ENCODE peak calls at places on chromosomes 5 and 9, in seven cellular contexts. One of them, this sample, is unnamed.

GRCh38 chr5:33789558-33789957 is 102.2 kb downstream of the ADAMTS12 start:
- DNase-seq in stomach: no peak
- DNase-seq in GM12878: no peak
- DNase-seq in thyroid gland: no peak
- DNase-seq in adrenal gland: no peak
- DNase-seq in breast epithelium: no peak
- DNase-seq in A549: no peak
- DNase-seq in this sample: no peak

GRCh38 chr5:34899066-34899465 is 16.2 kb downstream of the RAD1 start:
- DNase-seq in stomach: no peak
- DNase-seq in GM12878: no peak
- DNase-seq in thyroid gland: no peak
- DNase-seq in adrenal gland: no peak
- DNase-seq in breast epithelium: no peak
- DNase-seq in A549: no peak
- DNase-seq in this sample: no peak

GRCh38 chr5:115490601-115491000 is 54.0 kb downstream of the FEM1C start:
- DNase-seq in stomach: no peak
- DNase-seq in GM12878: no peak
- DNase-seq in thyroid gland: no peak
- DNase-seq in adrenal gland: no peak
- DNase-seq in breast epithelium: no peak
- DNase-seq in A549: no peak
- DNase-seq in this sample: no peak

GRCh38 chr5:38051711-38052508 is 206.4 kb upstream of the EGFLAM start:
- DNase-seq in stomach: no peak
- DNase-seq in GM12878: no peak
- DNase-seq in thyroid gland: no peak
- DNase-seq in adrenal gland: no peak
- DNase-seq in breast epithelium: no peak
- DNase-seq in A549: no peak
- DNase-seq in this sample: no peak

GRCh38 chr5:765948-766631 is 18.4 kb downstream of the ZDHHC11B start:
- DNase-seq in stomach: no peak
- DNase-seq in GM12878: no peak
- DNase-seq in thyroid gland: no peak
- DNase-seq in adrenal gland: no peak
- DNase-seq in breast epithelium: peak
- DNase-seq in A549: no peak
- DNase-seq in this sample: peak

GRCh38 chr5:111187079-111187478 is 37.1 kb upstream of the CAMK4 start:
- DNase-seq in stomach: no peak
- DNase-seq in GM12878: no peak
- DNase-seq in thyroid gland: no peak
- DNase-seq in adrenal gland: no peak
- DNase-seq in breast epithelium: no peak
- DNase-seq in A549: no peak
- DNase-seq in this sample: no peak

GRCh38 chr9:32603914-32604852 is 31.2 kb upstream of the NDUFB6 start:
- DNase-seq in stomach: no peak
- DNase-seq in GM12878: no peak
- DNase-seq in thyroid gland: no peak
- DNase-seq in adrenal gland: no peak
- DNase-seq in breast epithelium: no peak
- DNase-seq in A549: peak
- DNase-seq in this sample: no peak

GRCh38 chr5:115297043-115297442 is 589 bp upstream of the CCDC112 start:
- DNase-seq in stomach: no peak
- DNase-seq in GM12878: no peak
- DNase-seq in thyroid gland: no peak
- DNase-seq in adrenal gland: no peak
- DNase-seq in breast epithelium: no peak
- DNase-seq in A549: no peak
- DNase-seq in this sample: no peak

GRCh38 chr5:92556747-92557146 is 1024.3 kb downstream of the NR2F1-AS1 start:
- DNase-seq in stomach: no peak
- DNase-seq in GM12878: no peak
- DNase-seq in thyroid gland: no peak
- DNase-seq in adrenal gland: no peak
- DNase-seq in breast epithelium: no peak
- DNase-seq in A549: no peak
- DNase-seq in this sample: no peak

GRCh38 chr5:139394654-139395566 is at the start of gene PROB1:
- DNase-seq in stomach: no peak
- DNase-seq in GM12878: no peak
- DNase-seq in thyroid gland: peak
- DNase-seq in adrenal gland: peak
- DNase-seq in breast epithelium: no peak
- DNase-seq in A549: no peak
- DNase-seq in this sample: peak

GRCh38 chr9:25322138-25322537 is 356.1 kb downstream of the TUSC1 start:
- DNase-seq in stomach: no peak
- DNase-seq in GM12878: no peak
- DNase-seq in thyroid gland: no peak
- DNase-seq in adrenal gland: no peak
- DNase-seq in breast epithelium: no peak
- DNase-seq in A549: no peak
- DNase-seq in this sample: no peak

GRCh38 chr5:12019306-12019705 is 115.1 kb upstream of the CTNND2 start:
- DNase-seq in stomach: no peak
- DNase-seq in GM12878: no peak
- DNase-seq in thyroid gland: no peak
- DNase-seq in adrenal gland: no peak
- DNase-seq in breast epithelium: no peak
- DNase-seq in A549: no peak
- DNase-seq in this sample: no peak

GRCh38 chr5:10288600-10289213 is 19.0 kb downstream of the CMBL start:
- DNase-seq in stomach: peak
- DNase-seq in GM12878: no peak
- DNase-seq in thyroid gland: peak
- DNase-seq in adrenal gland: peak
- DNase-seq in breast epithelium: peak
- DNase-seq in A549: no peak
- DNase-seq in this sample: peak

GRCh38 chr5:169435506-169436230 is 134.7 kb upstream of the SLIT3 start:
- DNase-seq in stomach: no peak
- DNase-seq in GM12878: no peak
- DNase-seq in thyroid gland: peak
- DNase-seq in adrenal gland: no peak
- DNase-seq in breast epithelium: no peak
- DNase-seq in A549: no peak
- DNase-seq in this sample: no peak

GRCh38 chr5:181259283-181259682 is 1.7 kb downstream of the TRIM52 start:
- DNase-seq in stomach: no peak
- DNase-seq in GM12878: no peak
- DNase-seq in thyroid gland: no peak
- DNase-seq in adrenal gland: no peak
- DNase-seq in breast epithelium: no peak
- DNase-seq in A549: no peak
- DNase-seq in this sample: no peak

GRCh38 chr5:44389410-44389879 is at the start of gene FGF10:
- DNase-seq in stomach: no peak
- DNase-seq in GM12878: no peak
- DNase-seq in thyroid gland: peak
- DNase-seq in adrenal gland: peak
- DNase-seq in breast epithelium: peak
- DNase-seq in A549: no peak
- DNase-seq in this sample: peak

GRCh38 chr5:66848749-66849641 is 252.8 kb downstream of the MAST4 start:
- DNase-seq in stomach: no peak
- DNase-seq in GM12878: no peak
- DNase-seq in thyroid gland: no peak
- DNase-seq in adrenal gland: no peak
- DNase-seq in breast epithelium: no peak
- DNase-seq in A549: no peak
- DNase-seq in this sample: no peak

GRCh38 chr5:36739751-36740221 is 133.4 kb downstream of the SLC1A3 start:
- DNase-seq in stomach: peak
- DNase-seq in GM12878: no peak
- DNase-seq in thyroid gland: peak
- DNase-seq in adrenal gland: peak
- DNase-seq in breast epithelium: peak
- DNase-seq in A549: peak
- DNase-seq in this sample: peak

GRCh38 chr5:150428106-150428876 is 15.6 kb upstream of the CD74 start:
- DNase-seq in stomach: peak
- DNase-seq in GM12878: no peak
- DNase-seq in thyroid gland: peak
- DNase-seq in adrenal gland: no peak
- DNase-seq in breast epithelium: peak
- DNase-seq in A549: no peak
- DNase-seq in this sample: peak

GRCh38 chr5:5135957-5136676 is 4.0 kb upstream of the ADAMTS16 start:
- DNase-seq in stomach: no peak
- DNase-seq in GM12878: no peak
- DNase-seq in thyroid gland: no peak
- DNase-seq in adrenal gland: no peak
- DNase-seq in breast epithelium: no peak
- DNase-seq in A549: peak
- DNase-seq in this sample: no peak

GRCh38 chr5:173291722-173292658 is 36.2 kb downstream of the STC2 start:
- DNase-seq in stomach: no peak
- DNase-seq in GM12878: peak
- DNase-seq in thyroid gland: no peak
- DNase-seq in adrenal gland: no peak
- DNase-seq in breast epithelium: no peak
- DNase-seq in A549: no peak
- DNase-seq in this sample: no peak

GRCh38 chr5:124399426-124399961 is 346.9 kb downstream of the ZNF608 start:
- DNase-seq in stomach: no peak
- DNase-seq in GM12878: no peak
- DNase-seq in thyroid gland: no peak
- DNase-seq in adrenal gland: no peak
- DNase-seq in breast epithelium: no peak
- DNase-seq in A549: no peak
- DNase-seq in this sample: no peak

GRCh38 chr5:109695005-109695926 is 5.5 kb downstream of the MAN2A1 start:
- DNase-seq in stomach: no peak
- DNase-seq in GM12878: peak
- DNase-seq in thyroid gland: no peak
- DNase-seq in adrenal gland: no peak
- DNase-seq in breast epithelium: no peak
- DNase-seq in A549: no peak
- DNase-seq in this sample: no peak

GRCh38 chr5:114360816-114361723 is 800 bp upstream of the KCNN2 start:
- DNase-seq in stomach: no peak
- DNase-seq in GM12878: no peak
- DNase-seq in thyroid gland: no peak
- DNase-seq in adrenal gland: peak
- DNase-seq in breast epithelium: no peak
- DNase-seq in A549: peak
- DNase-seq in this sample: peak

GRCh38 chr5:40676643-40677333 is 2.9 kb upstream of the PTGER4 start:
- DNase-seq in stomach: no peak
- DNase-seq in GM12878: no peak
- DNase-seq in thyroid gland: no peak
- DNase-seq in adrenal gland: no peak
- DNase-seq in breast epithelium: no peak
- DNase-seq in A549: no peak
- DNase-seq in this sample: no peak

GRCh38 chr5:137086289-137086838 is 412.8 kb downstream of the SPOCK1 start:
- DNase-seq in stomach: no peak
- DNase-seq in GM12878: no peak
- DNase-seq in thyroid gland: no peak
- DNase-seq in adrenal gland: no peak
- DNase-seq in breast epithelium: no peak
- DNase-seq in A549: no peak
- DNase-seq in this sample: no peak
- TF ChIP-seq POLR2A in stomach: no peak
- TF ChIP-seq POLR2A in GM12878: no peak
- TF ChIP-seq POLR2A in thyroid gland: no peak
- TF ChIP-seq POLR2A in adrenal gland: no peak
- TF ChIP-seq POLR2A in breast epithelium: no peak
- TF ChIP-seq POLR2A in A549: no peak
- TF ChIP-seq POLR2A in this sample: no peak

GRCh38 chr9:113012492-113012891 is 500 bp upstream of the ZNF883 start:
- DNase-seq in stomach: no peak
- DNase-seq in GM12878: no peak
- DNase-seq in thyroid gland: no peak
- DNase-seq in adrenal gland: no peak
- DNase-seq in breast epithelium: no peak
- DNase-seq in A549: no peak
- DNase-seq in this sample: no peak
- H3K4me3 ChIP-seq in stomach: peak
- H3K4me3 ChIP-seq in GM12878: no peak
- H3K4me3 ChIP-seq in thyroid gland: no peak
- H3K4me3 ChIP-seq in adrenal gland: peak
- H3K4me3 ChIP-seq in breast epithelium: peak
- H3K4me3 ChIP-seq in A549: peak
- H3K4me3 ChIP-seq in this sample: peak

GRCh38 chr9:113320051-113320450 is 16.9 kb upstream of the RNF183 start:
- DNase-seq in stomach: no peak
- DNase-seq in GM12878: no peak
- DNase-seq in thyroid gland: no peak
- DNase-seq in adrenal gland: no peak
- DNase-seq in breast epithelium: no peak
- DNase-seq in A549: no peak
- DNase-seq in this sample: no peak

GRCh38 chr9:113316032-113316431 is 12.9 kb upstream of the RNF183 start:
- DNase-seq in stomach: no peak
- DNase-seq in GM12878: no peak
- DNase-seq in thyroid gland: no peak
- DNase-seq in adrenal gland: no peak
- DNase-seq in breast epithelium: no peak
- DNase-seq in A549: no peak
- DNase-seq in this sample: no peak

GRCh38 chr9:113319054-113319453 is 15.9 kb upstream of the RNF183 start:
- DNase-seq in stomach: no peak
- DNase-seq in GM12878: no peak
- DNase-seq in thyroid gland: no peak
- DNase-seq in adrenal gland: no peak
- DNase-seq in breast epithelium: no peak
- DNase-seq in A549: no peak
- DNase-seq in this sample: no peak

GRCh38 chr9:113313276-113313675 is 10.1 kb upstream of the RNF183 start:
- DNase-seq in stomach: no peak
- DNase-seq in GM12878: no peak
- DNase-seq in thyroid gland: no peak
- DNase-seq in adrenal gland: no peak
- DNase-seq in breast epithelium: no peak
- DNase-seq in A549: no peak
- DNase-seq in this sample: no peak

GRCh38 chr9:113317777-113318176 is 14.6 kb upstream of the RNF183 start:
- DNase-seq in stomach: no peak
- DNase-seq in GM12878: no peak
- DNase-seq in thyroid gland: no peak
- DNase-seq in adrenal gland: no peak
- DNase-seq in breast epithelium: no peak
- DNase-seq in A549: no peak
- DNase-seq in this sample: no peak
- TF ChIP-seq CTCF in stomach: peak
- TF ChIP-seq CTCF in GM12878: no peak
- TF ChIP-seq CTCF in thyroid gland: no peak
- TF ChIP-seq CTCF in adrenal gland: no peak
- TF ChIP-seq CTCF in breast epithelium: no peak
- TF ChIP-seq CTCF in A549: no peak
- TF ChIP-seq CTCF in this sample: no peak

DNA sequence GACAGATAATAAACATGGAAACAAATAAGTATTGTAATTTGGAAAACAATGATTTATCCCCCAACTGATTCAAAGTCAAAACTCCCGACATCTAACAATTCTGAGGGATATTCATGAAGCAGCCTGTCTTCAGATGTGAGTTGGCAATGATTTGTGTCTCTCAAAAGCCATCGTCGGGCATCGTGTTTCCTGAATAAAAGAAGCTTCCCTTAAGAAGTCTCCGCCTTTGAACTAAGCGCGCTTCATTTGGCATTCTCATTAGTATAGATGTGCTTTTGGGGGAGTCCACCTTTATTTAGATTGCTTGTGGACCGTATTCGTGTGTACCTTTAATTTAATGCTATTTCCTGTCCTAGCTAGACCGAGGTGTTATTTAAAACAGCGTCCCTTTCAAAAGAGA is 282.7 kb downstream of the MLLT3 start:
- DNase-seq in stomach: no peak
- DNase-seq in GM12878: no peak
- DNase-seq in thyroid gland: no peak
- DNase-seq in adrenal gland: no peak
- DNase-seq in breast epithelium: no peak
- DNase-seq in A549: no peak
- DNase-seq in this sample: no peak
- TF ChIP-seq POLR2A in stomach: no peak
- TF ChIP-seq POLR2A in GM12878: no peak
- TF ChIP-seq POLR2A in thyroid gland: no peak
- TF ChIP-seq POLR2A in adrenal gland: no peak
- TF ChIP-seq POLR2A in breast epithelium: no peak
- TF ChIP-seq POLR2A in A549: no peak
- TF ChIP-seq POLR2A in this sample: no peak